ENCODE peak calls at places on chromosomes 11 and 22, in four cellular contexts. H is lower lobe of right lung, F is uterus, I is neural crest cell. O is an unnamed sample.

GRCh38 chr11:130114726-130115125 is 44.9 kb upstream of the ST14 start:
- DNase-seq in H (no peak), F (no peak), I (no peak), O (no peak)

GRCh38 chr11:130871616-130872015 is 44.7 kb downstream of the SNX19 start:
- DNase-seq in H (no peak), F (no peak), I (no peak), O (no peak)

GRCh38 chr11:76233936-76234703 is 27.8 kb upstream of the WNT11 start:
- DNase-seq in H (peak), F (peak), I (peak), O (peak)

GRCh38 chr11:129895126-129896041 is at the start of gene NFRKB:
- DNase-seq in H (peak), F (peak), I (peak), O (peak)

GRCh38 chr22:23113847-23114720 is 27.7 kb downstream of the RSPH14 start:
- DNase-seq in H (no peak), F (no peak), I (peak), O (no peak)

GRCh38 chr22:49600891-49601431 is 226.7 kb downstream of the BRD1 start:
- DNase-seq in H (peak), F (no peak), I (no peak), O (no peak)

GRCh38 chr22:36658900-36659299 is 44.7 kb downstream of the CACNG2 start:
- DNase-seq in H (no peak), F (no peak), I (no peak), O (no peak)

GRCh38 chr22:30776476-30776875 is 81.8 kb downstream of the OSBP2 start:
- DNase-seq in H (no peak), F (no peak), I (no peak), O (no peak)

GRCh38 chr11:35649984-35650383 is 12.6 kb upstream of the TRIM44 start:
- DNase-seq in H (no peak), F (no peak), I (no peak), O (peak)

GRCh38 chr11:11975201-11976092 is 33.0 kb downstream of the DKK3 start:
- DNase-seq in H (no peak), F (no peak), I (no peak), O (no peak)

GRCh38 chr11:134647066-134647746 is 235.2 kb upstream of the B3GAT1 start:
- DNase-seq in H (no peak), F (no peak), I (no peak), O (no peak)

GRCh38 chr11:134245434-134245833 is 7.7 kb downstream of the THYN1 start:
- DNase-seq in H (no peak), F (no peak), I (no peak), O (no peak)

GRCh38 chr22:17230239-17230638 is 11.0 kb upstream of the ADA2 start:
- DNase-seq in H (no peak), F (no peak), I (no peak), O (no peak)

GRCh38 chr11:10366568-10367331 is 61.9 kb downstream of the ADM start:
- DNase-seq in H (peak), F (peak), I (peak), O (peak)

GRCh38 chr22:44567846-44568493 is 69.9 kb upstream of the RTL6 start:
- DNase-seq in H (peak), F (no peak), I (no peak), O (peak)

GRCh38 chr11:46669606-46670243 is 30.7 kb downstream of the ARHGAP1 start:
- DNase-seq in H (no peak), F (no peak), I (no peak), O (no peak)

GRCh38 chr22:32758866-32759385 is 42.6 kb upstream of the TIMP3 start:
- DNase-seq in H (no peak), F (no peak), I (no peak), O (no peak)

GRCh38 chr11:12461516-12461915 is 84.1 kb downstream of the PARVA start:
- DNase-seq in H (no peak), F (no peak), I (no peak), O (no peak)

GRCh38 chr11:2855162-2855561 is 30.4 kb downstream of the CDKN1C start:
- DNase-seq in H (no peak), F (no peak), I (no peak), O (no peak)

GRCh38 chr11:6269994-6270393 is 10.4 kb downstream of the CCKBR start:
- DNase-seq in H (no peak), F (no peak), I (no peak), O (no peak)

GRCh38 chr11:93936416-93936815 is 84.7 kb upstream of the HEPHL1 start:
- DNase-seq in H (no peak), F (no peak), I (no peak), O (no peak)

GRCh38 chr11:26842458-26842841 is 120.6 kb upstream of the SLC5A12 start:
- DNase-seq in H (no peak), F (no peak), I (no peak), O (peak)

GRCh38 chr11:106627694-106628093 is 390.6 kb downstream of the GUCY1A2 start:
- DNase-seq in H (no peak), F (no peak), I (no peak), O (no peak)

GRCh38 chr22:37735054-37735453 is 38.2 kb downstream of the TRIOBP start:
- DNase-seq in H (peak), F (no peak), I (peak), O (no peak)
- TF ChIP-seq CTCF in H (peak), F (no peak), I (peak), O (peak)

GRCh38 chr22:40348025-40348658 is 1.8 kb downstream of the ADSL start:
- DNase-seq in H (no peak), F (no peak), I (peak), O (peak)
- TF ChIP-seq CTCF in H (peak), F (peak), I (peak), O (peak)

GRCh38 chr22:42268852-42269406 is 1.5 kb downstream of the TCF20 start:
- DNase-seq in H (no peak), F (no peak), I (no peak), O (no peak)
- TF ChIP-seq CTCF in H (no peak), F (no peak), I (no peak), O (no peak)

DNA sequence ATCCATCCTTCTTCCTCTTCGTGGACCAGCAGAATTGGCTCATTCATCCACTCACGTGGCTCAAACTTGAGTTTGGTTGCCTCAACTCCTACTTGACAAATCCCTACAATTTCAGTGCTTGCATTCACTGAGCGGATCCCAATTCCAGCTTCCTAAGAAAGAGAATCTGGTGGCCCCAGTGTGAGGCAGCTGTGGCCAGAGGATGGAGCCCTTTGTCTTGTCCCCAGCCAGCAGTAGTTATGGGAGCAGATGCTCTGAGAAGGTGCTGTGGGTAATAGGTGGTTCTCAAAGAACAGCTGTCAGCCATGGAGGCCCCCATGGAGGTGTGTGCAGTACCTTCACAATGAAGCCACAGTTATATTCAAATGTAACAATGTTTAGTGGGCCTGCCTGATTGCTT is 39.3 kb downstream of the KREMEN1 start:
- DNase-seq in H (no peak), F (no peak), I (no peak), O (no peak)
- TF ChIP-seq CTCF in H (no peak), F (no peak), I (no peak), O (no peak)

DNA sequence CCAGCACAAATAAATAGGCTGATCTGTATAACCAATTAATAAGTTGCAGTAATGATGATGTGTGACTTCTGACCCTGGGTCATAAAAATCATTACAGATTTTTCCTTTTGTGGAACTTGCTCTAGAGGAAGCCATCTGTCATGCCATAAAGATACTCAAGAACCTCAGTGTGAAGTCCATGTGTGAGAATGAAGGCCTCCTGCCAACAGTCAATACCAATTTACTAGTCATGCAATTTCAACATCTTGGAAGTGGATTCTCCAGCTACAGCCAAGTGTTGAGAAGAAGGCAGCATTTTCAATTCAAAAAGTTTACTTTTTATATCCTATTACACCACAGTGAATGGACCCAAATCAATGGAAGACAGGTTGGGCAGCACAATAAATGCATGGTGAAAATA is 435.7 kb upstream of the LRRC4C start:
- DNase-seq in H (no peak), F (no peak), I (no peak), O (no peak)
- TF ChIP-seq CTCF in H (no peak), F (no peak), I (no peak), O (no peak)

DNA sequence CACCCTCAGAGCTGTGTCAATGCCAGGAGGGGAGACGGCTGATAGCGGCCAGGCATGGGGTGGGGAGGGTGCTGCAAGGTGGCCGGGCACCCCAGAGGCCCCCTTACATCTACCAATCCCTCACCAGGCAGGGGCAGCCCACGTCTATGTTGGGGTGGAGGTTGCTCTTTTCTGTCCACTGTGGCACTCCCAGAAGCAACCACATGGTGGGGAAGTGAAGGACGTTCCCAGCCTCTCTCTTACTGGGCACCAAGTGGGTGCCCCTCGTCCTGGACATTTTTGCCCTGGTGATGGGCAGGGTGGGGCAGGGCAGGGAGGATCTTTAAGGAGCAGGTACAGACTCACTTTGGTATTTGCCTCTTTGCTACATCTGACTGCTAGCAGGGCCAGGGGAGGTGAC is 47.5 kb downstream of the NECTIN1 start:
- DNase-seq in H (no peak), F (no peak), I (no peak), O (no peak)
- TF ChIP-seq CTCF in H (no peak), F (no peak), I (peak), O (peak)

O was measured in fibroblast of pulmonary artery.